ENCODE peak calls at places on chromosome X, in four cellular contexts. M is ascending aorta, S is neural progenitor cell, P is thyroid gland. W is an unnamed sample.
A peak's percentile ranks its signal among the peaks of the same experiment; 100 is the strongest.

GRCh38 chrX:122475306-122475705 is 708.8 kb upstream of the GRIA3 start:
- DNase-seq in P (no peak), M (no peak), S (no peak), W (no peak)

GRCh38 chrX:109847257-109848187 is 114.5 kb upstream of the ACSL4 start:
- DNase-seq in M (no peak), S (no peak), P (no peak), W (no peak)

GRCh38 chrX:37684426-37684825 is 1.2 kb upstream of the XK start:
- DNase-seq in M (no peak), P (no peak), S (no peak), W (no peak)

GRCh38 chrX:22662776-22663175 is 337.0 kb upstream of the DDX53 start:
- DNase-seq in P (no peak), S (no peak), M (no peak), W (no peak)

GRCh38 chrX:75546724-75547123 is 23.9 kb upstream of the ZDHHC15 start:
- DNase-seq in S (no peak), P (no peak), M (no peak), W (no peak)

GRCh38 chrX:18354369-18355329 is at the start of gene SCML2:
- DNase-seq in P (peak; percentile 34), S (peak; percentile 71), M (no peak), W (peak; percentile 72)

GRCh38 chrX:95484781-95485180 is 1199.9 kb upstream of the DIAPH2 start:
- DNase-seq in S (no peak), M (no peak), P (no peak), W (no peak)

GRCh38 chrX:70089575-70090297 is 27.5 kb downstream of the OTUD6A start:
- DNase-seq in M (no peak), S (no peak), P (no peak), W (no peak)

GRCh38 chrX:48971325-48972213 is at the start of gene KCND1:
- DNase-seq in M (peak; percentile 14), P (peak; percentile 48), S (peak; percentile 59), W (peak; percentile 96)

GRCh38 chrX:72477787-72478186 is 94.9 kb downstream of the HDAC8 start:
- DNase-seq in P (no peak), S (no peak), M (no peak), W (no peak)

GRCh38 chrX:153646620-153647373 is at the start of gene DUSP9:
- DNase-seq in M (no peak), S (peak; percentile 72), P (peak; percentile 22), W (peak; percentile 91)

DNA sequence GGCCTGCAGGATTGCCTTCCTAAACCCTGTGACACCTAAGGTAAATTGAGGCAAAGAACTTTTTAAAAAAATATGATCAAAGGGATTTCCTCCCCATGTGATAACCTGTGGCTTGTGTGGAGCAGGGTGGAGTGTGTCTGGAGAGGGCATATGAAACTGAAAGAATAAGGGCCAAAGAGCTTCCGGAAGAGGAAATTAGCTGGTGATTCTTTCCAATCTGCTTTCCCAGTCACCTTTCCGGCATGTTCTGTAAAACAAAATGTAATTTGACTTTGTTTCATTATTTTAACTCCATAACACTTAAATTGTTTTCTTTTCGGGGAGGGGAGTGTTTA is 620 bp downstream of the XIAP start:
- DNase-seq in M (no peak), S (no peak), P (no peak), W (no peak)
- H3K4me3 ChIP-seq in M (peak overlapping the region; percentile 60), S (peak overlapping the region; percentile 72), P (peak overlapping the region; percentile 46), W (peak overlapping the region; percentile 82)

GRCh38 chrX:40155617-40156471 is 58.1 kb upstream of the BCOR start:
- DNase-seq in M (no peak), P (no peak), S (peak; percentile 64), W (peak; percentile 78)

GRCh38 chrX:40154853-40155616 is 57.3 kb upstream of the BCOR start:
- DNase-seq in P (peak; percentile 72), S (peak; percentile 91), M (no peak), W (peak; percentile 94)

GRCh38 chrX:40152706-40153334 is 55.1 kb upstream of the BCOR start:
- DNase-seq in P (peak; percentile 80), S (peak; percentile 62), M (no peak), W (peak; percentile 87)

GRCh38 chrX:40153335-40154221 is 55.8 kb upstream of the BCOR start:
- DNase-seq in S (peak; percentile 70), M (no peak), P (peak; percentile 48), W (peak; percentile 89)

GRCh38 chrX:40154229-40154852 is 56.6 kb upstream of the BCOR start:
- DNase-seq in S (peak; percentile 85), P (peak; percentile 60), M (no peak), W (peak; percentile 93)
- H3K27me3 ChIP-seq in S (peaks cover 87% of the 10 kb centered on the region), P (no peaks in the 10 kb centered on the region), M (peaks cover 8% of the 10 kb centered on the region), W (peaks cover 64% of the 10 kb centered on the region)

GRCh38 chrX:77065896-77066295 is 381.3 kb upstream of the FGF16 start:
- DNase-seq in M (no peak), S (no peak), P (no peak), W (no peak)

GRCh38 chrX:77070108-77070918 is 376.9 kb upstream of the FGF16 start:
- DNase-seq in S (peak; percentile 11), P (no peak), M (no peak), W (no peak)
- H3K4me3 ChIP-seq in S (no peak overlapping the region), P (no peak overlapping the region), M (no peak overlapping the region), W (no peak overlapping the region)

GRCh38 chrX:103999234-103999633 is 14.3 kb downstream of the H2BW1 start:
- DNase-seq in P (no peak), S (no peak), M (no peak), W (no peak)
- H3K27me3 ChIP-seq in P (peaks cover 4% of the 10 kb centered on the region), S (no peaks in the 10 kb centered on the region), M (no peaks in the 10 kb centered on the region), W (no peaks in the 10 kb centered on the region)

W was measured in H7.